ENCODE peak calls at places on chromosome 14, in ten cellular contexts. One of them, this sample, is unnamed.

GRCh38 chr14:100440207-100440631 is 117.1 kb downstream of the SLC25A47 start:
- DNase-seq in GM04504: no peak
- DNase-seq in AG09309: no peak
- DNase-seq in heart left ventricle: peak; percentile 51
- DNase-seq in HepG2: peak; percentile 73
- DNase-seq in astrocyte: peak; percentile 80
- DNase-seq in activated naive CD4-positive, alpha-beta T cell: no peak
- DNase-seq in CD4-positive, CD25-positive, alpha-beta regulatory T cell: no peak
- DNase-seq in central memory CD4-positive, alpha-beta T cell: peak; percentile 15
- DNase-seq in esophagus muscularis mucosa: no peak
- DNase-seq in this sample: peak; percentile 44

GRCh38 chr14:73886449-73887115 is at the start of gene ZNF410:
- DNase-seq in GM04504: peak; percentile 94
- DNase-seq in AG09309: peak; percentile 90
- DNase-seq in heart left ventricle: peak; percentile 95
- DNase-seq in HepG2: peak; percentile 90
- DNase-seq in astrocyte: peak; percentile 96
- DNase-seq in activated naive CD4-positive, alpha-beta T cell: peak; percentile 62
- DNase-seq in CD4-positive, CD25-positive, alpha-beta regulatory T cell: peak; percentile 84
- DNase-seq in central memory CD4-positive, alpha-beta T cell: peak; percentile 87
- DNase-seq in esophagus muscularis mucosa: peak; percentile 98
- DNase-seq in this sample: peak; percentile 78

GRCh38 chr14:78302841-78303240 is 132.7 kb downstream of the NRXN3 start:
- DNase-seq in GM04504: no peak
- DNase-seq in AG09309: no peak
- DNase-seq in heart left ventricle: no peak
- DNase-seq in HepG2: no peak
- DNase-seq in astrocyte: no peak
- DNase-seq in activated naive CD4-positive, alpha-beta T cell: no peak
- DNase-seq in CD4-positive, CD25-positive, alpha-beta regulatory T cell: no peak
- DNase-seq in central memory CD4-positive, alpha-beta T cell: no peak
- DNase-seq in esophagus muscularis mucosa: no peak
- DNase-seq in this sample: peak; percentile 30

GRCh38 chr14:90445011-90445410 is 48.2 kb downstream of the CALM1 start:
- DNase-seq in GM04504: no peak
- DNase-seq in AG09309: no peak
- DNase-seq in heart left ventricle: no peak
- DNase-seq in HepG2: no peak
- DNase-seq in astrocyte: no peak
- DNase-seq in activated naive CD4-positive, alpha-beta T cell: no peak
- DNase-seq in CD4-positive, CD25-positive, alpha-beta regulatory T cell: no peak
- DNase-seq in central memory CD4-positive, alpha-beta T cell: no peak
- DNase-seq in esophagus muscularis mucosa: no peak
- DNase-seq in this sample: no peak

GRCh38 chr14:63573579-63573978 is 30.4 kb upstream of the PPP2R5E start:
- DNase-seq in GM04504: no peak
- DNase-seq in AG09309: no peak
- DNase-seq in heart left ventricle: no peak
- DNase-seq in HepG2: no peak
- DNase-seq in astrocyte: peak; percentile 33
- DNase-seq in activated naive CD4-positive, alpha-beta T cell: no peak
- DNase-seq in CD4-positive, CD25-positive, alpha-beta regulatory T cell: no peak
- DNase-seq in central memory CD4-positive, alpha-beta T cell: no peak
- DNase-seq in esophagus muscularis mucosa: no peak
- DNase-seq in this sample: no peak

GRCh38 chr14:47442206-47442605 is 233.2 kb downstream of the MDGA2 start:
- DNase-seq in GM04504: no peak
- DNase-seq in AG09309: no peak
- DNase-seq in heart left ventricle: no peak
- DNase-seq in HepG2: peak; percentile 35
- DNase-seq in astrocyte: peak; percentile 65
- DNase-seq in activated naive CD4-positive, alpha-beta T cell: no peak
- DNase-seq in CD4-positive, CD25-positive, alpha-beta regulatory T cell: no peak
- DNase-seq in central memory CD4-positive, alpha-beta T cell: no peak
- DNase-seq in esophagus muscularis mucosa: no peak
- DNase-seq in this sample: no peak

GRCh38 chr14:79580414-79580813 is 630.9 kb downstream of the DIO2 start:
- DNase-seq in GM04504: no peak
- DNase-seq in AG09309: no peak
- DNase-seq in heart left ventricle: no peak
- DNase-seq in HepG2: no peak
- DNase-seq in astrocyte: no peak
- DNase-seq in activated naive CD4-positive, alpha-beta T cell: no peak
- DNase-seq in CD4-positive, CD25-positive, alpha-beta regulatory T cell: no peak
- DNase-seq in central memory CD4-positive, alpha-beta T cell: no peak
- DNase-seq in esophagus muscularis mucosa: no peak
- DNase-seq in this sample: no peak

GRCh38 chr14:89736866-89737265 is 217.7 kb downstream of the EFCAB11 start:
- DNase-seq in GM04504: no peak
- DNase-seq in AG09309: no peak
- DNase-seq in heart left ventricle: no peak
- DNase-seq in HepG2: no peak
- DNase-seq in astrocyte: no peak
- DNase-seq in activated naive CD4-positive, alpha-beta T cell: no peak
- DNase-seq in CD4-positive, CD25-positive, alpha-beta regulatory T cell: no peak
- DNase-seq in central memory CD4-positive, alpha-beta T cell: no peak
- DNase-seq in esophagus muscularis mucosa: no peak
- DNase-seq in this sample: no peak

GRCh38 chr14:78704965-78705364 is 534.8 kb downstream of the NRXN3 start:
- DNase-seq in GM04504: no peak
- DNase-seq in AG09309: no peak
- DNase-seq in heart left ventricle: no peak
- DNase-seq in HepG2: no peak
- DNase-seq in astrocyte: no peak
- DNase-seq in activated naive CD4-positive, alpha-beta T cell: no peak
- DNase-seq in CD4-positive, CD25-positive, alpha-beta regulatory T cell: no peak
- DNase-seq in central memory CD4-positive, alpha-beta T cell: no peak
- DNase-seq in esophagus muscularis mucosa: no peak
- DNase-seq in this sample: no peak

This sample was measured in NCI-H748 treated with DMSO at 0.1 percent for 48 hours.